ENCODE peak calls at places on chromosomes 7 and 10, in seven cellular contexts. One of them, this sample, is unnamed.

GRCh38 chr7:36298145-36298544 is 91.5 kb upstream of the ANLN start:
- DNase-seq in astrocyte of the spinal cord: no peak
- DNase-seq in CD4-positive, alpha-beta memory T cell: no peak
- DNase-seq in astrocyte of the cerebellum: no peak
- DNase-seq in stomach: no peak
- DNase-seq in anterior cingulate cortex: no peak
- DNase-seq in cardiac muscle cell: no peak
- DNase-seq in this sample: no peak

GRCh38 chr10:8216893-8217292 is 162.4 kb downstream of the GATA3 start:
- DNase-seq in astrocyte of the spinal cord: no peak
- DNase-seq in stomach: no peak
- DNase-seq in CD4-positive, alpha-beta memory T cell: peak; percentile 28
- DNase-seq in cardiac muscle cell: no peak
- DNase-seq in astrocyte of the cerebellum: no peak
- DNase-seq in anterior cingulate cortex: no peak
- DNase-seq in this sample: no peak

GRCh38 chr7:97479740-97480290 is 252.1 kb upstream of the TAC1 start:
- DNase-seq in stomach: no peak
- DNase-seq in astrocyte of the cerebellum: no peak
- DNase-seq in anterior cingulate cortex: no peak
- DNase-seq in cardiac muscle cell: peak; percentile 12
- DNase-seq in CD4-positive, alpha-beta memory T cell: no peak
- DNase-seq in astrocyte of the spinal cord: no peak
- DNase-seq in this sample: no peak

GRCh38 chr10:13587367-13587766 is 602 bp downstream of the PRPF18 start:
- DNase-seq in cardiac muscle cell: peak; percentile 3
- DNase-seq in astrocyte of the spinal cord: no peak
- DNase-seq in anterior cingulate cortex: no peak
- DNase-seq in stomach: no peak
- DNase-seq in astrocyte of the cerebellum: no peak
- DNase-seq in CD4-positive, alpha-beta memory T cell: no peak
- DNase-seq in this sample: no peak

GRCh38 chr7:159145544-159145891 is 851 bp upstream of the VIPR2 start:
- DNase-seq in cardiac muscle cell: no peak
- DNase-seq in astrocyte of the spinal cord: no peak
- DNase-seq in stomach: no peak
- DNase-seq in anterior cingulate cortex: no peak
- DNase-seq in CD4-positive, alpha-beta memory T cell: no peak
- DNase-seq in astrocyte of the cerebellum: no peak
- DNase-seq in this sample: no peak

GRCh38 chr7:139727151-139727705 is 50.6 kb downstream of the HIPK2 start:
- DNase-seq in cardiac muscle cell: no peak
- DNase-seq in astrocyte of the cerebellum: peak; percentile 22
- DNase-seq in CD4-positive, alpha-beta memory T cell: no peak
- DNase-seq in astrocyte of the spinal cord: peak; percentile 63
- DNase-seq in anterior cingulate cortex: no peak
- DNase-seq in stomach: no peak
- DNase-seq in this sample: no peak

GRCh38 chr7:112086496-112087254 is 119.5 kb downstream of the DOCK4 start:
- DNase-seq in anterior cingulate cortex: no peak
- DNase-seq in astrocyte of the spinal cord: no peak
- DNase-seq in CD4-positive, alpha-beta memory T cell: no peak
- DNase-seq in astrocyte of the cerebellum: no peak
- DNase-seq in cardiac muscle cell: no peak
- DNase-seq in stomach: no peak
- DNase-seq in this sample: no peak

GRCh38 chr7:7848245-7848644 is 120.4 kb upstream of the GLCCI1 start:
- DNase-seq in stomach: no peak
- DNase-seq in astrocyte of the spinal cord: no peak
- DNase-seq in anterior cingulate cortex: no peak
- DNase-seq in cardiac muscle cell: no peak
- DNase-seq in astrocyte of the cerebellum: no peak
- DNase-seq in CD4-positive, alpha-beta memory T cell: no peak
- DNase-seq in this sample: no peak

GRCh38 chr10:101781655-101781983 is 1.6 kb downstream of the NPM3 start:
- DNase-seq in anterior cingulate cortex: no peak
- DNase-seq in astrocyte of the spinal cord: no peak
- DNase-seq in astrocyte of the cerebellum: no peak
- DNase-seq in CD4-positive, alpha-beta memory T cell: no peak
- DNase-seq in stomach: peak; percentile 3
- DNase-seq in cardiac muscle cell: no peak
- DNase-seq in this sample: no peak

GRCh38 chr7:131027287-131027773 is 293.3 kb upstream of the KLF14 start:
- DNase-seq in CD4-positive, alpha-beta memory T cell: peak; percentile 50
- DNase-seq in stomach: no peak
- DNase-seq in anterior cingulate cortex: no peak
- DNase-seq in astrocyte of the cerebellum: no peak
- DNase-seq in cardiac muscle cell: no peak
- DNase-seq in astrocyte of the spinal cord: no peak
- DNase-seq in this sample: no peak

GRCh38 chr7:140898794-140899548 is 25.8 kb downstream of the BRAF start:
- DNase-seq in stomach: no peak
- DNase-seq in CD4-positive, alpha-beta memory T cell: no peak
- DNase-seq in anterior cingulate cortex: no peak
- DNase-seq in astrocyte of the cerebellum: no peak
- DNase-seq in astrocyte of the spinal cord: no peak
- DNase-seq in cardiac muscle cell: no peak
- DNase-seq in this sample: no peak

GRCh38 chr7:151017953-151018420 is 6.3 kb downstream of the ATG9B start:
- DNase-seq in cardiac muscle cell: peak; percentile 84
- DNase-seq in CD4-positive, alpha-beta memory T cell: peak; percentile 73
- DNase-seq in stomach: peak; percentile 70
- DNase-seq in anterior cingulate cortex: no peak
- DNase-seq in astrocyte of the spinal cord: peak; percentile 30
- DNase-seq in astrocyte of the cerebellum: no peak
- DNase-seq in this sample: peak; percentile 95

This sample was measured in ecto neural progenitor cell.